ENCODE peak calls at places on chromosomes 2 and 18, in six cellular contexts. One of them, this sample, is unnamed.

GRCh38 chr2:241734467-241735208 is at the start of gene D2HGDH:
- DNase-seq in IMR-90: peak
- DNase-seq in neural progenitor cell: peak
- DNase-seq in astrocyte of the spinal cord: peak
- DNase-seq in coronary artery: peak
- DNase-seq in upper lobe of left lung: peak
- DNase-seq in this sample: peak

GRCh38 chr2:17793803-17794349 is 22.4 kb upstream of the MSGN1 start:
- DNase-seq in upper lobe of left lung: no peak
- DNase-seq in astrocyte of the spinal cord: no peak
- DNase-seq in neural progenitor cell: no peak
- DNase-seq in IMR-90: peak
- DNase-seq in coronary artery: no peak
- DNase-seq in this sample: no peak

GRCh38 chr2:88221365-88221942 is 51.3 kb downstream of the THNSL2 start:
- DNase-seq in neural progenitor cell: no peak
- DNase-seq in coronary artery: no peak
- DNase-seq in upper lobe of left lung: no peak
- DNase-seq in IMR-90: no peak
- DNase-seq in astrocyte of the spinal cord: no peak
- DNase-seq in this sample: no peak

GRCh38 chr18:44880170-44880569 is 199.5 kb downstream of the SETBP1 start:
- DNase-seq in upper lobe of left lung: no peak
- DNase-seq in IMR-90: no peak
- DNase-seq in neural progenitor cell: no peak
- DNase-seq in coronary artery: no peak
- DNase-seq in astrocyte of the spinal cord: no peak
- DNase-seq in this sample: no peak

GRCh38 chr2:127128508-127128907 is 21.6 kb upstream of the BIN1 start:
- DNase-seq in neural progenitor cell: peak
- DNase-seq in coronary artery: no peak
- DNase-seq in upper lobe of left lung: no peak
- DNase-seq in astrocyte of the spinal cord: no peak
- DNase-seq in IMR-90: no peak
- DNase-seq in this sample: no peak

GRCh38 chr18:28789460-28789859 is 612.5 kb upstream of the CDH2 start:
- DNase-seq in neural progenitor cell: no peak
- DNase-seq in coronary artery: no peak
- DNase-seq in astrocyte of the spinal cord: no peak
- DNase-seq in IMR-90: no peak
- DNase-seq in upper lobe of left lung: no peak
- DNase-seq in this sample: no peak

GRCh38 chr2:9074930-9075329 is 71.4 kb upstream of the MBOAT2 start:
- DNase-seq in neural progenitor cell: no peak
- DNase-seq in IMR-90: no peak
- DNase-seq in astrocyte of the spinal cord: no peak
- DNase-seq in upper lobe of left lung: no peak
- DNase-seq in coronary artery: no peak
- DNase-seq in this sample: no peak

GRCh38 chr2:88828397-88829137 is 137.1 kb downstream of the RPIA start:
- DNase-seq in upper lobe of left lung: peak
- DNase-seq in neural progenitor cell: no peak
- DNase-seq in IMR-90: peak
- DNase-seq in astrocyte of the spinal cord: peak
- DNase-seq in coronary artery: no peak
- DNase-seq in this sample: no peak

GRCh38 chr2:172134270-172134669 is 31.6 kb upstream of the DLX2 start:
- DNase-seq in upper lobe of left lung: no peak
- DNase-seq in coronary artery: no peak
- DNase-seq in IMR-90: no peak
- DNase-seq in neural progenitor cell: no peak
- DNase-seq in astrocyte of the spinal cord: no peak
- DNase-seq in this sample: no peak

GRCh38 chr2:242010567-242011513 is 141.3 kb downstream of the RTP5 start:
- DNase-seq in coronary artery: peak
- DNase-seq in upper lobe of left lung: no peak
- DNase-seq in neural progenitor cell: no peak
- DNase-seq in IMR-90: peak
- DNase-seq in astrocyte of the spinal cord: peak
- DNase-seq in this sample: no peak

GRCh38 chr2:85649201-85650190 is 18.5 kb downstream of the SFTPB start:
- DNase-seq in IMR-90: peak
- DNase-seq in upper lobe of left lung: no peak
- DNase-seq in coronary artery: no peak
- DNase-seq in astrocyte of the spinal cord: no peak
- DNase-seq in neural progenitor cell: no peak
- DNase-seq in this sample: no peak

GRCh38 chr2:18435425-18436037 is 124.9 kb downstream of the RDH14 start:
- DNase-seq in astrocyte of the spinal cord: peak
- DNase-seq in neural progenitor cell: peak
- DNase-seq in IMR-90: peak
- DNase-seq in coronary artery: no peak
- DNase-seq in upper lobe of left lung: no peak
- DNase-seq in this sample: no peak

GRCh38 chr2:149383340-149383739 is 53.0 kb downstream of the LYPD6 start:
- DNase-seq in astrocyte of the spinal cord: peak
- DNase-seq in upper lobe of left lung: no peak
- DNase-seq in IMR-90: peak
- DNase-seq in coronary artery: no peak
- DNase-seq in neural progenitor cell: no peak
- DNase-seq in this sample: no peak

GRCh38 chr2:68740184-68740914 is 5.7 kb downstream of the ARHGAP25 start:
- DNase-seq in IMR-90: peak
- DNase-seq in neural progenitor cell: no peak
- DNase-seq in coronary artery: no peak
- DNase-seq in upper lobe of left lung: no peak
- DNase-seq in astrocyte of the spinal cord: peak
- DNase-seq in this sample: no peak

GRCh38 chr2:174778479-174778962 is 14.2 kb upstream of the CHRNA1 start:
- DNase-seq in astrocyte of the spinal cord: peak
- DNase-seq in IMR-90: peak
- DNase-seq in upper lobe of left lung: peak
- DNase-seq in neural progenitor cell: no peak
- DNase-seq in coronary artery: no peak
- DNase-seq in this sample: peak

GRCh38 chr2:207115715-207116364 is 49.9 kb downstream of the KLF7 start:
- DNase-seq in neural progenitor cell: peak
- DNase-seq in astrocyte of the spinal cord: peak
- DNase-seq in upper lobe of left lung: no peak
- DNase-seq in coronary artery: no peak
- DNase-seq in IMR-90: peak
- DNase-seq in this sample: no peak

GRCh38 chr18:39701839-39702238 is 2136.2 kb upstream of the CELF4 start:
- DNase-seq in coronary artery: no peak
- DNase-seq in astrocyte of the spinal cord: peak
- DNase-seq in upper lobe of left lung: no peak
- DNase-seq in IMR-90: peak
- DNase-seq in neural progenitor cell: no peak
- DNase-seq in this sample: no peak

GRCh38 chr18:22318745-22319407 is 98.8 kb downstream of the CTAGE1 start:
- DNase-seq in IMR-90: peak
- DNase-seq in upper lobe of left lung: no peak
- DNase-seq in coronary artery: no peak
- DNase-seq in neural progenitor cell: peak
- DNase-seq in astrocyte of the spinal cord: no peak
- DNase-seq in this sample: no peak

GRCh38 chr2:230796280-230796862 is 68.4 kb upstream of the ITM2C start:
- DNase-seq in coronary artery: no peak
- DNase-seq in IMR-90: peak
- DNase-seq in upper lobe of left lung: no peak
- DNase-seq in neural progenitor cell: no peak
- DNase-seq in astrocyte of the spinal cord: peak
- DNase-seq in this sample: no peak

DNA sequence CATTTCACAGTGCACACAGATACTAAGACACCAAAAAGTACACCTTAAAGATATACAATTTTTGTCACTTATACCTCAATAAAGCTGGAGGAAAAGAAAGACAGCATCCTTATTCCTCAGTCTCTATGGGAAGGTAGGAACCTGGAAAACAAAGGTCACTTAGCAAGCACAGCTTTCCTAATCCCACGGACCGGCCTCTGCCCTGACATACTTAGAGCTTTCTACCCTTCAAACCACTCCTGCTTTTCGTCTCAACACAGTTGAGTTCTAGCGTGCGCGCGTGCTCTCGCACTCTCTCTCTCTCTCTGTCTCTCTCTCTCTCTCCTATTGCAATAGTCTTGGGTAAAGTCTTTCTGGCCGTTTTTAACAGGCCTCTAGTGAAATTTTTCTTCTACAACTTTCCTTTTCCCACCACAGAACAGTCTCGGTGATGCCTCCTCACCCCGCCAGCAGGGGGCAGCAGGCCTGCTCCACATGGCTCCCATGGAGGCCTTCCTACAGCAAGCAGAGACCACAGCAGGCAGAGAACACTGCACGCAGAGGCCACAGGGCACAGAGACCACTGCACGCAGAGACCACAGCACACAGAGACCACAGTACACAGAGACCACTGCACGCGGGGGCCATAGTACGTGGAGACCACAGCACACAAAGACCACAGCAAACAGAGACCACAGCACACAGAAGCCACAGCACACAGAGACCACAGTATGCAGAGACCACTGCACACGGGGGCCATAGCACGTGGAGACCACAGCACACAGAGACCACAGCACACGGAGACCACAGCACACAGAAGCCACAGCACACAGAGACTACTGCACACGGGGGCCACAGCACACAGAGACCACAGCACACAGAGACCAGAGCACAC is 106.9 kb downstream of the FBXO15 start:
- DNase-seq in coronary artery: no peak
- DNase-seq in upper lobe of left lung: peak
- DNase-seq in neural progenitor cell: peak
- DNase-seq in astrocyte of the spinal cord: no peak
- DNase-seq in IMR-90: peak
- DNase-seq in this sample: no peak
- TF ChIP-seq CTCF in coronary artery: no peak
- TF ChIP-seq CTCF in upper lobe of left lung: peak
- TF ChIP-seq CTCF in neural progenitor cell: peak
- TF ChIP-seq CTCF in astrocyte of the spinal cord: peak
- TF ChIP-seq CTCF in IMR-90: peak
- TF ChIP-seq CTCF in this sample: peak

DNA sequence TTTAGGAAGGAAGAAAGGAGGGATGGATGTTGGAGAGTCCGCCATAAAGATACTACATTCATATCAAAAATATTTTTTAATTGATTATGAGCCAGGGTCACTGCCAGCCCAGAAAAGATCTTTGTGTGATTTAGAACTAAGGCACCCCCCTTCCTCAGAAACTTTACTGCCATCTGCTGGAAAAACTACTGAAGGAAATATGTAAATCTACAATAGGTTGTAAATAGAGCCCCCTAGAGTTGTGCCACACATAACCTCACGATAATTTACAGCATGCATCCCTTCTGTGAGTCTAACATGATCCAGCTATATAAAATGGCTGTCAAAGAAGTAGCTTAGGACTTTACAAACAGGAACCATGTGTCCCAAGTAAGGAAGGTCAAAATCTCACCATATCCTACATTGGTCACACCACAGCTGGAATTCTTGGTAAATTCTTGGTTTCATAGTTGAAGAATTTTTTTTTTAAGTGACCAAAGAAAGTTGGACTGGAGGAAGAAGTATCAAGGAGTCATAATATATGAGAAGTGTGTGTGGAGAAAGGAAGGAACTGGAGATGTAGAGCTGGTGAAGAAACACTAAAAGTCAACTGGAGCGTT is 152.5 kb downstream of the CYP26B1 start:
- DNase-seq in neural progenitor cell: peak
- DNase-seq in astrocyte of the spinal cord: peak
- DNase-seq in coronary artery: no peak
- DNase-seq in upper lobe of left lung: no peak
- DNase-seq in IMR-90: peak
- DNase-seq in this sample: no peak
- TF ChIP-seq CTCF in neural progenitor cell: peak
- TF ChIP-seq CTCF in astrocyte of the spinal cord: peak
- TF ChIP-seq CTCF in coronary artery: no peak
- TF ChIP-seq CTCF in upper lobe of left lung: no peak
- TF ChIP-seq CTCF in IMR-90: peak
- TF ChIP-seq CTCF in this sample: no peak

DNA sequence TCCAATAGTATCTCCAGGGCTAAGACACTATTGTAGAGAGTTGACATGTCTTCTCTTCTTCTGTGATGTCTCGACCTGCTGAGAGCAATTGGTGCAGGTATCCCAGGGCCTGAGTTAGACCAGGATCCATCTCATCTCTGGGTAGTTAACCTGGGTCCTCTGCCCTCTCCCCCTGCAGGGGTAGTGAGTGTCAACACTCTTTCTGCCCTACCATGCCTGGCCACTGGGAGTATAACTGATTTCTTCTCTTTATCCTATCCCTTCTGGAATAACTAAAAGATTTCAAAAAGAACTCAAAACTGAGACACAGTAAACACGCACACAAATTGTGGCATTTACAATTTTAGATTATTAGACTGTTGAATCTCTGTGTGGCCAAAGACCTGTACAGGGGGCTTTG is 20.8 kb upstream of the SIX3 start:
- DNase-seq in coronary artery: no peak
- DNase-seq in astrocyte of the spinal cord: no peak
- DNase-seq in IMR-90: no peak
- DNase-seq in upper lobe of left lung: no peak
- DNase-seq in neural progenitor cell: no peak
- DNase-seq in this sample: no peak
- TF ChIP-seq CTCF in coronary artery: no peak
- TF ChIP-seq CTCF in astrocyte of the spinal cord: no peak
- TF ChIP-seq CTCF in IMR-90: no peak
- TF ChIP-seq CTCF in upper lobe of left lung: no peak
- TF ChIP-seq CTCF in neural progenitor cell: peak
- TF ChIP-seq CTCF in this sample: no peak

GRCh38 chr2:96903809-96904208 is 33.9 kb upstream of the SEMA4C start:
- DNase-seq in astrocyte of the spinal cord: no peak
- DNase-seq in coronary artery: no peak
- DNase-seq in IMR-90: no peak
- DNase-seq in neural progenitor cell: no peak
- DNase-seq in upper lobe of left lung: no peak
- DNase-seq in this sample: no peak

GRCh38 chr2:96906719-96907404 is 37.0 kb upstream of the SEMA4C start:
- DNase-seq in astrocyte of the spinal cord: peak
- DNase-seq in IMR-90: no peak
- DNase-seq in neural progenitor cell: peak
- DNase-seq in coronary artery: peak
- DNase-seq in upper lobe of left lung: no peak
- DNase-seq in this sample: no peak

GRCh38 chr2:96900237-96900636 is 30.4 kb upstream of the SEMA4C start:
- DNase-seq in neural progenitor cell: no peak
- DNase-seq in upper lobe of left lung: peak
- DNase-seq in astrocyte of the spinal cord: no peak
- DNase-seq in IMR-90: no peak
- DNase-seq in coronary artery: no peak
- DNase-seq in this sample: no peak

GRCh38 chr2:96899084-96899735 is 29.3 kb upstream of the SEMA4C start:
- DNase-seq in upper lobe of left lung: no peak
- DNase-seq in neural progenitor cell: no peak
- DNase-seq in IMR-90: peak
- DNase-seq in astrocyte of the spinal cord: no peak
- DNase-seq in coronary artery: no peak
- DNase-seq in this sample: no peak

DNA sequence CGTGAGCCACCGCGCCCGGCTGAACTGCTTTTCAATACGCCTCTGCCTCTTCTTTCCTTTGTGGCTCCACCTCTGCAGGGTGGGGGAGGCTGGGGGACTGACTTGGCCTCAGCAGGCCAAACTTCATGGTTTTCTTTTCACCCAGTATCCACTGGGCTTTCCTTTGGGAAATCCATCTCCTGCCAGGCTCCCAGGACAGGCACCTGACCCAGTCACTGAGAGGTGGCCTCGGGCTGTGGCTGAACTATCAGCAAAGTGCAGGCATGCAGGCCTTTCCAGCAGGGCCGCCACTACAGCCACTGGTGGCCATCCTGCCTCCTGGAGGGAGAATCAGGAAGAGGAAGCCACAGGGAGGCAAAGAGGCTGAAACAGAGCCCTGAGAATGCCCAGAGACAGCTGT is 33.4 kb upstream of the SEMA4C start:
- DNase-seq in neural progenitor cell: no peak
- DNase-seq in coronary artery: no peak
- DNase-seq in astrocyte of the spinal cord: no peak
- DNase-seq in IMR-90: no peak
- DNase-seq in upper lobe of left lung: no peak
- DNase-seq in this sample: no peak
- TF ChIP-seq CTCF in neural progenitor cell: no peak
- TF ChIP-seq CTCF in coronary artery: no peak
- TF ChIP-seq CTCF in astrocyte of the spinal cord: no peak
- TF ChIP-seq CTCF in IMR-90: no peak
- TF ChIP-seq CTCF in upper lobe of left lung: no peak
- TF ChIP-seq CTCF in this sample: no peak